ENCODE peak calls at places on chromosomes 6 and 20, in seven cellular contexts. Q is hepatocyte, Z is PC-3, C is MM.1S, F is HCT116, L is GM23248, G is GM23338. U is an unnamed sample.

GRCh38 chr6:135212020-135212806 is 31.1 kb downstream of the MYB start:
- DNase-seq in G (no peak), C (no peak), Q (no peak), F (no peak), Z (peak), L (peak), U (no peak)

GRCh38 chr6:31651602-31652191 is 764 bp downstream of the BAG6 start:
- DNase-seq in Q (peak), C (peak), F (peak), G (peak), L (peak), Z (peak), U (no peak)

GRCh38 chr20:52652271-52652670 is 319.9 kb upstream of the TSHZ2 start:
- DNase-seq in C (no peak), G (no peak), Z (no peak), F (no peak), L (no peak), Q (no peak), U (no peak)

GRCh38 chr20:63089051-63089907 is 82.5 kb upstream of the BHLHE23 start:
- DNase-seq in G (no peak), F (no peak), L (no peak), Z (peak), Q (no peak), C (no peak), U (no peak)

GRCh38 chr20:11686900-11687543 is 230.7 kb upstream of the BTBD3 start:
- DNase-seq in C (no peak), G (peak), L (peak), F (no peak), Z (peak), Q (peak), U (no peak)

GRCh38 chr6:31829633-31830492 is 2.3 kb downstream of the HSPA1B start:
- DNase-seq in C (peak), Z (peak), F (no peak), G (peak), L (peak), Q (peak), U (peak)

GRCh38 chr20:62325172-62325905 is 22.5 kb downstream of the ADRM1 start:
- DNase-seq in L (no peak), C (no peak), Z (no peak), Q (no peak), G (no peak), F (no peak), U (no peak)

GRCh38 chr6:137571854-137572253 is 77.7 kb upstream of the OLIG3 start:
- DNase-seq in L (peak), Z (peak), C (peak), G (peak), Q (peak), F (peak), U (peak)

GRCh38 chr6:89887452-89888137 is 6.7 kb upstream of the GJA10 start:
- DNase-seq in Z (no peak), C (no peak), F (no peak), L (peak), G (peak), Q (no peak), U (no peak)

GRCh38 chr20:9493818-9494217 is 20.6 kb upstream of the LAMP5 start:
- DNase-seq in Q (no peak), L (no peak), F (no peak), G (no peak), C (no peak), Z (no peak), U (no peak)

GRCh38 chr6:162921062-162921461 is 193.3 kb downstream of the PACRG start:
- DNase-seq in F (no peak), Z (no peak), G (no peak), Q (no peak), C (no peak), L (no peak), U (no peak)

GRCh38 chr6:32658268-32658897 is 8.1 kb downstream of the HLA-DQB1 start:
- DNase-seq in L (no peak), Q (no peak), F (no peak), Z (no peak), C (no peak), G (no peak), U (no peak)

GRCh38 chr6:139888691-139889122 is 514.3 kb upstream of the CITED2 start:
- DNase-seq in F (no peak), Z (no peak), C (no peak), G (peak), L (no peak), Q (no peak), U (no peak)

GRCh38 chr6:119384444-119384843 is 34.9 kb upstream of the MAN1A1 start:
- DNase-seq in L (no peak), Q (no peak), F (no peak), C (no peak), Z (no peak), G (no peak), U (no peak)

GRCh38 chr6:1477432-1478090 is 88.2 kb downstream of the FOXF2 start:
- DNase-seq in Q (peak), F (no peak), C (no peak), L (no peak), G (peak), Z (peak), U (no peak)

GRCh38 chr6:106778943-106779342 is 149.6 kb downstream of the QRSL1 start:
- DNase-seq in F (no peak), Z (no peak), L (no peak), Q (no peak), G (no peak), C (no peak), U (no peak)

GRCh38 chr20:25489221-25489863 is 81.9 kb downstream of the GINS1 start:
- DNase-seq in C (no peak), Q (no peak), G (peak), F (no peak), L (no peak), Z (no peak), U (no peak)

GRCh38 chr20:44083220-44083933 is 103.6 kb downstream of the JPH2 start:
- DNase-seq in Z (peak), L (peak), F (peak), C (no peak), Q (peak), G (no peak), U (no peak)

GRCh38 chr6:14555804-14556203 is 438.2 kb downstream of the CD83 start:
- DNase-seq in G (no peak), C (no peak), Q (no peak), L (no peak), Z (no peak), F (no peak), U (no peak)

GRCh38 chr20:63095718-63096654 is 89.2 kb upstream of the BHLHE23 start:
- DNase-seq in G (no peak), C (no peak), L (no peak), Z (no peak), F (no peak), Q (no peak), U (no peak)

DNA sequence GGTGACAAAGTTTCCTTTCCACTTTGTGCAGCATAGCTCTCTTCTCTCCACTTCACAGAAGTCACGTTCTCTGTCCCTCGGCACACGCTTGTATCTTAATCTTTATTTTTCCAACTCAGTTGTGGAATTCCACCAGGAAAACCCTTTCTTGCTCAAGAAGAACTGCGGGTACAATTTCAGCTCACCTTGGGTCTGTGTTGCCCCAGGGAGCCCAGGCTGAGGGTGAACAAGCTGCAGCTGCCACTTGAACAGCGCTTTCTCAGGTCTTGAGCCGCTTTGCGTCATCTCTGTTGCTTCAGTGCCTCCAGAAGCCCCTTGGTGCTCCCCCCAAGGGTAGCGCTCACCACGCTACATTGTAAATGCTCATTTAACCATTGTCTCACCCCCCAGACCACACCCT is 229.2 kb upstream of the TAB2 start:
- DNase-seq in F (no peak), Q (no peak), Z (no peak), G (no peak), C (no peak), L (no peak), U (no peak)
- H3K4me2 ChIP-seq in F (no peak), Q (no peak), Z (no peak), G (no peak), C (no peak), L (no peak), U (no peak)

GRCh38 chr20:23640873-23641667 is 3.3 kb upstream of the CST3 start:
- DNase-seq in Q (no peak), F (no peak), L (no peak), G (no peak), C (no peak), Z (no peak), U (no peak)

GRCh38 chr20:23639490-23639958 is 1.8 kb upstream of the CST3 start:
- DNase-seq in F (no peak), G (no peak), C (no peak), Q (no peak), L (no peak), Z (peak), U (no peak)

GRCh38 chr20:23638309-23638708 is 554 bp upstream of the CST3 start:
- DNase-seq in C (no peak), Z (no peak), G (no peak), Q (no peak), F (no peak), L (no peak), U (no peak)

GRCh38 chr20:23641936-23642751 is 4.4 kb upstream of the CST3 start:
- DNase-seq in Z (peak), F (no peak), C (no peak), G (no peak), Q (peak), L (peak), U (no peak)

GRCh38 chr20:23640018-23640872 is 2.5 kb upstream of the CST3 start:
- DNase-seq in L (no peak), Z (no peak), C (no peak), Q (no peak), G (no peak), F (no peak), U (no peak)
- TF ChIP-seq EZH2phosphoT487 in L (no peak), Z (no peak), C (no peak), Q (no peak), G (no peak), F (no peak), U (no peak)

DNA sequence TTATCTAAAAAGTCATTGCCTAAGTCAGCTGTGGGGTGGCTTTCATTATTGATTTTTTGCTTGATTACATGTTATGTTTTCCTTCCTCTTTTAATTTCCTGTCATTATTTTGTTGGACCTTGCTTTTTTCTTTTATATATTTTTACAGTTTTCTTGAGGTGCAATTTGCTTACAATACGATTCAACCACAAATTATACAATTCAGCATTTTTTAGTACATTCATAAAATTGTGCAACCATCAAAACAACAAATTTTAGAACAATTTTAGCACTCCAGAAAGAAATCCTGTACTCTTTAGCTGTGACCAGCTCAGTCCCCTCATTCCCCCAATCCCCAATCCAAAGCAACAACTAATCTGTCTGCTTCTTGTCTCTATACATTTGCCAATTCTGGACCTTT is 608.9 kb downstream of the C6orf118 start:
- DNase-seq in Q (no peak), Z (no peak), L (no peak), G (no peak), F (no peak), C (no peak), U (no peak)
- H3K4me3 ChIP-seq in Q (no peak), Z (no peak), L (no peak), G (no peak), F (no peak), C (no peak), U (no peak)

DNA sequence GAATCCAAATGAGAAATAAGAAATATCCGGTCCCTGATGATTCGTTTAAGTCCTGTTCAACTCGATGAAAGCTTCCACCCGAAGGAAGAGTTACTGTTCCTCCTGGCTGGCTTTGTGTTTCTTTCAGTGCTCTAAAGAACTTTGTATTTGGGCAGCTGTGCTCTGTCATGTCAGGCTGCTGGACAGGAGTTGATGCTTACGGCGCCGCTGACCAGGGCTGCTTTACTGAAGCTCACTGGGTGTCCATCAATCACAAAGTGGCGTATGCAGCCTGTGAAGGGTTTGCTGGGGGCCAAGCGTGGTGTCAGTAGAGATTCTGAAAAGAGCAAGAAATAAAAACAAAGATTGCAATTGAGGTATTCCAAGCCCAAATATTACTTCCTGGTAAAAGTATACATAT is 21.9 kb downstream of the FAM229B start:
- DNase-seq in G (no peak), C (no peak), L (no peak), F (no peak), Q (no peak), Z (no peak), U (no peak)
- H3K4me2 ChIP-seq in G (no peak), C (no peak), L (no peak), F (no peak), Q (no peak), Z (no peak), U (no peak)

U was measured in OCI-LY7.